ENCODE peak calls at places on chromosomes 6 and 20, in seven cellular contexts. X, K, E, C, Y, A and L are unnamed samples.

GRCh38 chr6:37638414-37639079 is 59.1 kb downstream of the MDGA1 start:
- DNase-seq in X (no peak), K (no peak), E (no peak), C (no peak), Y (no peak), A (no peak), L (no peak)

GRCh38 chr6:143451531-143451930 is 926 bp downstream of the PEX3 start:
- DNase-seq in X (no peak), K (no peak), E (no peak), C (no peak), Y (peak), A (no peak), L (no peak)

GRCh38 chr6:133042550-133043120 is 198.5 kb upstream of the EYA4 start:
- DNase-seq in X (no peak), K (no peak), E (no peak), C (no peak), Y (no peak), A (no peak), L (no peak)

GRCh38 chr6:61886608-61887259 is 399.3 kb downstream of the KHDRBS2 start:
- DNase-seq in X (no peak), K (no peak), E (no peak), C (no peak), Y (no peak), A (no peak), L (no peak)

GRCh38 chr20:24777746-24778145 is 171.3 kb upstream of the CST7 start:
- DNase-seq in X (no peak), K (no peak), E (no peak), C (no peak), Y (no peak), A (peak), L (no peak)

GRCh38 chr6:1562171-1562955 is 47.4 kb upstream of the FOXC1 start:
- DNase-seq in X (no peak), K (no peak), E (no peak), C (no peak), Y (no peak), A (no peak), L (no peak)

GRCh38 chr6:166588691-166589333 is 2.3 kb upstream of the RAMACL start:
- DNase-seq in X (no peak), K (peak), E (peak), C (no peak), Y (peak), A (no peak), L (peak)

GRCh38 chr6:158374020-158374419 is 61.8 kb downstream of the TULP4 start:
- DNase-seq in X (no peak), K (peak), E (peak), C (no peak), Y (no peak), A (no peak), L (no peak)

DNA sequence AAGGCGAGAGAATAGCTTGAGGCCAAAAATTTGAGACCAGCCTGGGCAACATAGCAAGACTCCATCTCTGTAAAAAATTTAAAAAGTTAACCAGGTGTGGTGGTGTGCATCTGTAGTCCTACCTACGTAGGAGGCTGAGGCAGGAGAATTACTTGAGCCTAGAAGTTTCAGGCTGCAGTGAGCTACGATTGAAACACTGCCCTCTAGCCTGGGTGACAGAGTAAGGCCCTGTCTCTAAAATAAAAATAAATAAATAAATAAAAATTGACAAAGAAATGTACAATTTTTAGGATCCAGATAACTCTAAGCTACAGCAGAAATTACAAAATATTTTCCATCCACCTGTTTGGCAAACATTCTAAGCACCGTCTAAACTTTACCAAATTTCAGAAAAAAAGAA is 941.0 kb upstream of the ADGRB3 start:
- DNase-seq in X (no peak), K (no peak), E (no peak), C (no peak), Y (no peak), A (no peak), L (no peak)
- TF ChIP-seq CTCF in X (no peak), K (no peak), E (no peak), C (no peak), Y (no peak), A (no peak), L (no peak)

GRCh38 chr20:41367393-41367695 is 726 bp upstream of the EMILIN3 start:
- DNase-seq in X (no peak), K (no peak), E (no peak), C (peak), Y (no peak), A (no peak), L (no peak)
- H3K4me3 ChIP-seq in X (no peak), K (no peak), E (no peak), C (peak), Y (no peak), A (no peak), L (no peak)

DNA sequence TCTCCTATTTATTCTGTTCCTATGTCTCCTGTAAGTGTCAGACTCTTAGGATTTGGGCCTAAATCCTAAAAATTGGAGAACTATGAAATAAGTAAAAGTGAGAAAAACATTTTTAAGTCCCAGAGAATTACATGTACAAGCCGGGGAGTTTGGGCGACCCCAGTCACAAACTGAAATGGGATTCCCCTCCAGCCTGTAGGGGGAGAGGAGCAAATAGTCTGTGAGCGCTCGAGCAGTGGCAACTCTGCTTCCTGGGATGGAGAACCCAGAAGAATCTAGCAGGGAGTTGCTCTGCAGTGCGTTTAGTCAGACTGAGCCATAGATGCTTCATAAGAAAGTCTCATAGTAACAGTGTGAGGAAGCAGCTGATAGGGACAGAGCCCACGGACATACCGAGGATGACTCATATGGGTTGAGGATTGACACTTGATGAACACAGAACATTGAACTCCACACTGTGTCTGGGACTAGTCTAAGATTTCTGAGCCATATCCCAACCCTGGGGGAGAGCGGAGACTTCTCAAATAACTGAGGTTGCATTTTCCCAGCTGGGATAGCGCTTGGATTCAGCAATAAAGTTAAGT is 437.2 kb downstream of the BCKDHB start:
- DNase-seq in X (no peak), K (peak), E (peak), C (no peak), Y (peak), A (no peak), L (no peak)
- TF ChIP-seq CTCF in X (no peak), K (no peak), E (no peak), C (no peak), Y (no peak), A (no peak), L (peak)

DNA sequence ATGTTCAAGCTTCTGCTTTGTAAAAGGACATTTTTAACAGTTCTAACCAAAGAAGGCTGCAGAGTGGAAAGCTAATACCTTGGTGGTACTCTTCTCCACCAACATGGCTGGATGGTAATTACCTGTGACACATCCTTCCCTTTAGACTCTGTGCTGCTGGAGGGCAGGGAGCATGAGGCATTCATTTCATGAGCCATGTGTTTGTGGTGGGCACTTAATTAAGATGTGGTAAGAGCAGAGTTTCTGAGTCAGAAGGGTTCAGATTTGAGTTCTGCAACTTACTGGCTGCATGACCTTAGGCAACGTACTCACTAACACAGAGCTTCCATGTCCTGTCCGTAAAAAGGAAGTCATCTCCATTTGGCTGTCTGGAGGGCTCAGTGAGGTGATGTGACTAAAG is 9.1 kb upstream of the ZNF133 start:
- DNase-seq in X (no peak), K (no peak), E (no peak), C (no peak), Y (no peak), A (no peak), L (no peak)
- H3K4me3 ChIP-seq in X (no peak), K (no peak), E (no peak), C (no peak), Y (no peak), A (no peak), L (no peak)

DNA sequence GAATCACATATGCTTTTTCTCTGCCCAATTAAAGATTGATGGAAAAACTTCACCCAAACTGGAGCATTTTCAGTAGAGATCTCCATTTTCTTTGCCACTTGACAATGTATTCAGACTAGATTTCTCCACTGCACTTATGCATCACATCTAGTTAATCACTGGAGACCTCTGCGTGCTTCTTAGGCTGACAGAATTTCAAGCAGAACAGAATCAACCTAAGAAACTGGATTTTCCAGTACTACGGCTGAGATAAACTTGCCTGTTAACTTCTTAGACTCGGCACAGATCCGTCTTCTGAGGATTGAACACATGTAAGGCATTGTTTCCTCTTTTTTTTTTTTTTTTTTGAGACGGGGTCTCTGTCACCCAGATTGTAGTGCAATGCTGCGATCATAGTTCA is 139.2 kb downstream of the LRRC1 start:
- DNase-seq in X (no peak), K (no peak), E (no peak), C (no peak), Y (no peak), A (no peak), L (no peak)
- TF ChIP-seq CTCF in X (no peak), K (no peak), E (no peak), C (no peak), Y (no peak), A (no peak), L (no peak)